ENCODE peak calls at places on chromosomes 1 and 21, in four cellular contexts. One of them, this sample, is unnamed.

GRCh38 chr1:145891143-145891542 is 5.5 kb upstream of the ANKRD35 start:
- DNase-seq in HepG2: peak; percentile 36
- DNase-seq in GM12878: no peak
- DNase-seq in K562: no peak
- DNase-seq in this sample: no peak

GRCh38 chr1:115182012-115182715 is 92.9 kb upstream of the TSPAN2 start:
- DNase-seq in HepG2: no peak
- DNase-seq in GM12878: no peak
- DNase-seq in K562: no peak
- DNase-seq in this sample: no peak

GRCh38 chr21:46079357-46080170 is 18.3 kb upstream of the COL6A2 start:
- DNase-seq in HepG2: no peak
- DNase-seq in GM12878: no peak
- DNase-seq in K562: no peak
- DNase-seq in this sample: no peak

GRCh38 chr1:43673261-43673660 is 23.3 kb downstream of the KDM4A start:
- DNase-seq in HepG2: no peak
- DNase-seq in GM12878: no peak
- DNase-seq in K562: no peak
- DNase-seq in this sample: no peak

GRCh38 chr21:45373991-45374816 is 30.8 kb upstream of the COL18A1 start:
- DNase-seq in HepG2: no peak
- DNase-seq in GM12878: no peak
- DNase-seq in K562: no peak
- DNase-seq in this sample: peak; percentile 7

GRCh38 chr1:3155056-3155805 is 86.2 kb downstream of the PRDM16 start:
- DNase-seq in HepG2: no peak
- DNase-seq in GM12878: no peak
- DNase-seq in K562: no peak
- DNase-seq in this sample: no peak

GRCh38 chr1:237677979-237678378 is 212.7 kb downstream of the ZP4 start:
- DNase-seq in HepG2: no peak
- DNase-seq in GM12878: no peak
- DNase-seq in K562: no peak
- DNase-seq in this sample: no peak

GRCh38 chr1:6109688-6110087 is 64.0 kb downstream of the KCNAB2 start:
- DNase-seq in HepG2: no peak
- DNase-seq in GM12878: no peak
- DNase-seq in K562: peak; percentile 48
- DNase-seq in this sample: peak; percentile 16

GRCh38 chr1:223720987-223721591 is 8.8 kb downstream of the CAPN2 start:
- DNase-seq in HepG2: no peak
- DNase-seq in GM12878: no peak
- DNase-seq in K562: no peak
- DNase-seq in this sample: no peak

GRCh38 chr1:9235560-9235959 is 986 bp downstream of the H6PD start:
- DNase-seq in HepG2: no peak
- DNase-seq in GM12878: no peak
- DNase-seq in K562: no peak
- DNase-seq in this sample: no peak

GRCh38 chr1:192984058-192984457 is 75.1 kb downstream of the UCHL5 start:
- DNase-seq in HepG2: no peak
- DNase-seq in GM12878: no peak
- DNase-seq in K562: no peak
- DNase-seq in this sample: no peak

GRCh38 chr1:211522804-211523203 is 30.8 kb upstream of the RD3 start:
- DNase-seq in HepG2: no peak
- DNase-seq in GM12878: no peak
- DNase-seq in K562: no peak
- DNase-seq in this sample: no peak

GRCh38 chr1:94989911-94990463 is 63.1 kb upstream of the CNN3 start:
- DNase-seq in HepG2: no peak
- DNase-seq in GM12878: no peak
- DNase-seq in K562: no peak
- DNase-seq in this sample: no peak

GRCh38 chr1:248843687-248844086 is 5.7 kb downstream of the ZNF672 start:
- DNase-seq in HepG2: no peak
- DNase-seq in GM12878: no peak
- DNase-seq in K562: no peak
- DNase-seq in this sample: no peak

GRCh38 chr1:18599096-18599495 is 31.6 kb upstream of the PAX7 start:
- DNase-seq in HepG2: no peak
- DNase-seq in GM12878: no peak
- DNase-seq in K562: no peak
- DNase-seq in this sample: no peak

GRCh38 chr1:181334724-181335123 is 148.6 kb upstream of the CACNA1E start:
- DNase-seq in HepG2: no peak
- DNase-seq in GM12878: no peak
- DNase-seq in K562: no peak
- DNase-seq in this sample: no peak

GRCh38 chr1:19661721-19662228 is 2.9 kb upstream of the HTR6 start:
- DNase-seq in HepG2: no peak
- DNase-seq in GM12878: no peak
- DNase-seq in K562: no peak
- DNase-seq in this sample: no peak

GRCh38 chr1:15741183-15741850 is 982 bp upstream of the TMEM82 start:
- DNase-seq in HepG2: peak; percentile 76
- DNase-seq in GM12878: no peak
- DNase-seq in K562: peak; percentile 91
- DNase-seq in this sample: peak; percentile 93

GRCh38 chr21:20721151-20721550 is 277.1 kb upstream of the NCAM2 start:
- DNase-seq in HepG2: no peak
- DNase-seq in GM12878: no peak
- DNase-seq in K562: no peak
- DNase-seq in this sample: no peak

DNA sequence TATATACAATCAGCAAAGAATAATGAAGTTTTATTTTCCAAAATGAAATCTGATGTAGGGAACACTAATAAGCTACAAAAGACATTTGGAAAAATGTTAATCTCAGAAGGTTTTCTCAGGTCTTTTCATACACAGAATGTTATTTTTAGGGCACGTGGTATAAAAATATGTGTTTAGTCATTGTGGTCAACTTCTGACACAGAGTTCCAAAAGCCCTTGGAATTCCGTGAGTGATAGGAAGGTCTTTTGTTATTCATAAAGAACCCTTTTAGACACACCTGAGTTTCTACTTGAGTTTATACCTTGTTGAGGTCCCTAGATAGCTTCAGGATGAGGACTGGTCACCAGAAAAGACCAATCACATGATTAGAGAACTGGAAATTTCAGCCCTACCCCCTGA is 277.6 kb upstream of the NCAM2 start:
- DNase-seq in HepG2: no peak
- DNase-seq in GM12878: no peak
- DNase-seq in K562: no peak
- DNase-seq in this sample: no peak
- TF ChIP-seq NR2C2 in HepG2: no peak
- TF ChIP-seq NR2C2 in GM12878: no peak
- TF ChIP-seq NR2C2 in K562: no peak
- TF ChIP-seq NR2C2 in this sample: no peak

GRCh38 chr1:21804536-21804935 is 7.5 kb upstream of the LDLRAD2 start:
- DNase-seq in HepG2: no peak
- DNase-seq in GM12878: no peak
- DNase-seq in K562: peak; percentile 19
- DNase-seq in this sample: no peak
- TF ChIP-seq MAX in HepG2: no peak
- TF ChIP-seq MAX in GM12878: no peak
- TF ChIP-seq MAX in K562: no peak
- TF ChIP-seq MAX in this sample: no peak

GRCh38 chr21:25360593-25360992 is 246.7 kb downstream of the MRPL39 start:
- DNase-seq in HepG2: no peak
- DNase-seq in GM12878: no peak
- DNase-seq in K562: no peak
- DNase-seq in this sample: no peak

GRCh38 chr21:25359724-25360123 is 247.6 kb downstream of the MRPL39 start:
- DNase-seq in HepG2: no peak
- DNase-seq in GM12878: no peak
- DNase-seq in K562: no peak
- DNase-seq in this sample: no peak

GRCh38 chr21:25361097-25361496 is 246.2 kb downstream of the MRPL39 start:
- DNase-seq in HepG2: no peak
- DNase-seq in GM12878: no peak
- DNase-seq in K562: no peak
- DNase-seq in this sample: no peak

GRCh38 chr21:25362375-25363267 is 244.7 kb downstream of the MRPL39 start:
- DNase-seq in HepG2: no peak
- DNase-seq in GM12878: no peak
- DNase-seq in K562: no peak
- DNase-seq in this sample: no peak

DNA sequence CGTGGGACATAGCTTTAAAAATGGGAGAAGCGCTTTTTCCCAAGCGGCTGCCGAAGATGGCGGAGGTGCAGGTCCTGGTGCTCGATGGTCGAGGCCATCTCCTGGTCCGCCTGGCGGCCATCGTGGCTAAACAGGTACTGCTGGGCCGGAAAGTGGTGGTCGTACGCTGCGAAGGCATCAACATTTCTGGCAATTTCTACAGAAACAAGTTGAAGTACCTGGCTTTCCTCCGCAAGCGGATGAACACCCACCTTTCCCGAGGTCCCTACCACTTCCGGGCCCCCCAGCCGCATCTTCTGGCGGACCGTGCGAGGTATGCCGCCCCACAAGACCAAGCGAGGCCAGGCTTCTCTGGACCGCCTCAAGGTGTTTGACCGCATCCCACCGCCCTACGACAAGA is 245.5 kb downstream of the MRPL39 start:
- DNase-seq in HepG2: no peak
- DNase-seq in GM12878: no peak
- DNase-seq in K562: no peak
- DNase-seq in this sample: no peak
- TF ChIP-seq NR2C2 in HepG2: no peak
- TF ChIP-seq NR2C2 in GM12878: no peak
- TF ChIP-seq NR2C2 in K562: no peak
- TF ChIP-seq NR2C2 in this sample: no peak

GRCh38 chr1:76379506-76379905 is 305.0 kb downstream of the ST6GALNAC3 start:
- DNase-seq in HepG2: no peak
- DNase-seq in GM12878: no peak
- DNase-seq in K562: no peak
- DNase-seq in this sample: no peak
- TF ChIP-seq MAX in HepG2: no peak
- TF ChIP-seq MAX in GM12878: no peak
- TF ChIP-seq MAX in K562: no peak
- TF ChIP-seq MAX in this sample: no peak

DNA sequence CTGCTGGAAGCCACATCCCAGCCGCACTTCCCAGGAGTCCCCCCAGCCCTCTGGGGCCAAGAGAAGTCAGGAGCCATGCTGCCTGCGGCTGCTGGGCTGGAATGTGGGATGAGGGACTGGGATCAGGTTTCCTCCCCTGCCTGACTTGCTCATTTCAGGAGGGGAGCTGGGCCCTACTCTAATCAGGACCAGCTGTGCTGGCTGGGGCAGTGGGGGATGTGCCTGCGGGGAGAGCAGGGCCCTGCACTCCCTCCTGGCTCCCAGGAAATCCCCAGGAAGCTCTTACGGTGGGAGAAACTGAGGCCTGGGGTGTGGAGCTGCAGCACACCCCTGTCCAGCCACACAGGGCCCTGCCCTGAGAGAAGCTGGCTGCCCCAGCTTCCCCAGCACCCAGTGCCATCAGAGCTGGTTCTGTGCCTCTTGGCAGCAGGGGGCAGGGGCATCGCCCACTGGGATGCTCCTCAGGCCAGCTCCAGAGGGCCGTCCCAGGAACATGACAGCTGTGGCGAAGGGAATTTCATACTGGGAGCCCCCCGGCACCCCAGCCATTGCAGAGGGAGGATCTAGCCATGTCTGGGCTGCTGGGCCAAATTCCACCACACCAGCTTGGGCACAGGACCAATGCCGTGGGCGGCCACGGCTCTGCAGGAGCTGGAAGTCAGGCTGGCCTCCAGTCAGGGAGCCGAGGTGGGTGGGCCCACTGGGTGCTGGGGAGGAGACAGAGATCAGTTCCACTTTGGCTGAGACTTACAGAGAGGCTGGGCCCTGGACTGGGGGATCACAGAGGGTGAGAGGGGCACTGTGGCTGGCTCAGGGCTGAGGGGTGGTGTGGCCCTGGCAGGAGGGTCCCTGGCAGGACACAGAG is 21.3 kb upstream of the PRSS38 start:
- DNase-seq in HepG2: no peak
- DNase-seq in GM12878: no peak
- DNase-seq in K562: no peak
- DNase-seq in this sample: peak; percentile 73
- TF ChIP-seq NR2C2 in HepG2: no peak
- TF ChIP-seq NR2C2 in GM12878: no peak
- TF ChIP-seq NR2C2 in K562: no peak
- TF ChIP-seq NR2C2 in this sample: no peak

GRCh38 chr1:83819436-83819835 is 179.5 kb downstream of the TTLL7 start:
- DNase-seq in HepG2: no peak
- DNase-seq in GM12878: no peak
- DNase-seq in K562: no peak
- DNase-seq in this sample: no peak

GRCh38 chr1:83816836-83817235 is 182.1 kb downstream of the TTLL7 start:
- DNase-seq in HepG2: no peak
- DNase-seq in GM12878: no peak
- DNase-seq in K562: no peak
- DNase-seq in this sample: no peak

GRCh38 chr1:83815348-83815747 is 183.6 kb downstream of the TTLL7 start:
- DNase-seq in HepG2: no peak
- DNase-seq in GM12878: no peak
- DNase-seq in K562: no peak
- DNase-seq in this sample: no peak

GRCh38 chr1:83822206-83822605 is 176.7 kb downstream of the TTLL7 start:
- DNase-seq in HepG2: no peak
- DNase-seq in GM12878: no peak
- DNase-seq in K562: no peak
- DNase-seq in this sample: no peak

DNA sequence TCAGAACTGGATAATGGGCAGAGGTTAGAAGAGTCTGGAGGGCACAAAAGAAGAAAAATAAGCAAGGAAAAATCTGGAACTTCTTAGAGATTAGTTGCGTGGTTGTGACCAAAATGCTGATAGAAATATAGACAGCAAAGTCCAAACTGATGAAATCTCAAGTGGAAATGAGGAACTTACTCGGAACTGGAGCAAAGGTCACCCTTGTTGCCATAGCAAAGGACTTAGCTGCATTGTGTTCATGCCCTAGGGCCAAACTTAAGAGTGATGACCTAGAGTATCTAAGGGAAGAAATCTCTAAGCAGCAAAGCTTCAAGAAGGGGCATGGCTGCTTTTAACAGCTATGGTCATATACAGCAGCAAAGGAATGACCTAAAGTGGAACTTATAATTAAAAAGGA is 180.0 kb downstream of the TTLL7 start:
- DNase-seq in HepG2: peak; percentile 14
- DNase-seq in GM12878: no peak
- DNase-seq in K562: no peak
- DNase-seq in this sample: no peak
- TF ChIP-seq MAX in HepG2: no peak
- TF ChIP-seq MAX in GM12878: no peak
- TF ChIP-seq MAX in K562: no peak
- TF ChIP-seq MAX in this sample: no peak

This sample was measured in WTC11.